ENCODE peak calls at places on chromosomes 11 and 22, in six cellular contexts. One of them, this sample, is unnamed.

GRCh38 chr11:131977231-131977630 is 606.8 kb downstream of the NTM start:
- DNase-seq in Peyer's patch: no peak
- DNase-seq in adrenal gland: no peak
- DNase-seq in transverse colon: no peak
- DNase-seq in HCT116: no peak
- DNase-seq in body of pancreas: no peak
- DNase-seq in this sample: no peak

GRCh38 chr11:129283141-129283540 is 91.0 kb upstream of the ARHGAP32 start:
- DNase-seq in HCT116: peak
- DNase-seq in body of pancreas: peak
- DNase-seq in adrenal gland: no peak
- DNase-seq in transverse colon: peak
- DNase-seq in Peyer's patch: peak
- DNase-seq in this sample: no peak

GRCh38 chr22:24584871-24585411 is 7.9 kb downstream of the LRRC75B start:
- DNase-seq in body of pancreas: no peak
- DNase-seq in Peyer's patch: no peak
- DNase-seq in adrenal gland: no peak
- DNase-seq in transverse colon: no peak
- DNase-seq in HCT116: no peak
- DNase-seq in this sample: no peak

GRCh38 chr22:46084943-46085830 is 65.1 kb upstream of the PPARA start:
- DNase-seq in adrenal gland: peak
- DNase-seq in transverse colon: peak
- DNase-seq in body of pancreas: peak
- DNase-seq in Peyer's patch: peak
- DNase-seq in HCT116: no peak
- DNase-seq in this sample: peak

GRCh38 chr22:21849489-21849888 is 18.0 kb downstream of the MAPK1 start:
- DNase-seq in adrenal gland: no peak
- DNase-seq in body of pancreas: no peak
- DNase-seq in HCT116: no peak
- DNase-seq in transverse colon: no peak
- DNase-seq in Peyer's patch: no peak
- DNase-seq in this sample: no peak

GRCh38 chr11:118418770-118419169 is 17.4 kb downstream of the ATP5MG start:
- DNase-seq in Peyer's patch: no peak
- DNase-seq in HCT116: no peak
- DNase-seq in transverse colon: no peak
- DNase-seq in adrenal gland: no peak
- DNase-seq in body of pancreas: no peak
- DNase-seq in this sample: no peak

GRCh38 chr11:77149716-77150392 is 21.8 kb downstream of the MYO7A start:
- DNase-seq in body of pancreas: no peak
- DNase-seq in Peyer's patch: no peak
- DNase-seq in HCT116: no peak
- DNase-seq in adrenal gland: no peak
- DNase-seq in transverse colon: no peak
- DNase-seq in this sample: no peak

GRCh38 chr11:59573216-59573615 is 42.4 kb downstream of the OSBP start:
- DNase-seq in transverse colon: no peak
- DNase-seq in adrenal gland: peak
- DNase-seq in HCT116: no peak
- DNase-seq in Peyer's patch: no peak
- DNase-seq in body of pancreas: no peak
- DNase-seq in this sample: no peak

GRCh38 chr11:66222358-66223149 is 45.9 kb upstream of the RAB1B start:
- DNase-seq in transverse colon: peak
- DNase-seq in Peyer's patch: peak
- DNase-seq in adrenal gland: peak
- DNase-seq in HCT116: peak
- DNase-seq in body of pancreas: peak
- DNase-seq in this sample: peak

GRCh38 chr11:46160100-46160499 is 38.8 kb upstream of the PHF21A start:
- DNase-seq in Peyer's patch: no peak
- DNase-seq in HCT116: no peak
- DNase-seq in body of pancreas: no peak
- DNase-seq in transverse colon: no peak
- DNase-seq in adrenal gland: no peak
- DNase-seq in this sample: no peak

GRCh38 chr22:47301820-47302475 is 539.5 kb downstream of the TBC1D22A start:
- DNase-seq in HCT116: no peak
- DNase-seq in Peyer's patch: peak
- DNase-seq in adrenal gland: no peak
- DNase-seq in transverse colon: no peak
- DNase-seq in body of pancreas: no peak
- DNase-seq in this sample: no peak

GRCh38 chr11:1233351-1234053 is 10.6 kb downstream of the MUC5B start:
- DNase-seq in transverse colon: peak
- DNase-seq in Peyer's patch: peak
- DNase-seq in HCT116: no peak
- DNase-seq in body of pancreas: no peak
- DNase-seq in adrenal gland: no peak
- DNase-seq in this sample: no peak

GRCh38 chr11:122097419-122098001 is 18.5 kb downstream of the BLID start:
- DNase-seq in adrenal gland: no peak
- DNase-seq in Peyer's patch: no peak
- DNase-seq in body of pancreas: no peak
- DNase-seq in HCT116: no peak
- DNase-seq in transverse colon: no peak
- DNase-seq in this sample: no peak

GRCh38 chr11:133966924-133967598 is 10.3 kb upstream of the IGSF9B start:
- DNase-seq in HCT116: no peak
- DNase-seq in adrenal gland: no peak
- DNase-seq in body of pancreas: peak
- DNase-seq in Peyer's patch: no peak
- DNase-seq in transverse colon: peak
- DNase-seq in this sample: peak

GRCh38 chr22:27614291-27615007 is 187.1 kb downstream of the MN1 start:
- DNase-seq in transverse colon: no peak
- DNase-seq in body of pancreas: no peak
- DNase-seq in Peyer's patch: no peak
- DNase-seq in HCT116: no peak
- DNase-seq in adrenal gland: no peak
- DNase-seq in this sample: no peak

GRCh38 chr11:7911011-7911410 is 20.1 kb downstream of the OR10A6 start:
- DNase-seq in transverse colon: no peak
- DNase-seq in Peyer's patch: no peak
- DNase-seq in HCT116: no peak
- DNase-seq in body of pancreas: no peak
- DNase-seq in adrenal gland: no peak
- DNase-seq in this sample: no peak

GRCh38 chr11:17531818-17532131 is 12.4 kb downstream of the USH1C start:
- DNase-seq in transverse colon: peak
- DNase-seq in body of pancreas: no peak
- DNase-seq in Peyer's patch: peak
- DNase-seq in adrenal gland: no peak
- DNase-seq in HCT116: no peak
- DNase-seq in this sample: no peak

GRCh38 chr11:67558084-67558772 is 25.4 kb upstream of the GSTP1 start:
- DNase-seq in transverse colon: peak
- DNase-seq in adrenal gland: no peak
- DNase-seq in HCT116: no peak
- DNase-seq in body of pancreas: no peak
- DNase-seq in Peyer's patch: peak
- DNase-seq in this sample: no peak

GRCh38 chr11:114040706-114041211 is 18.8 kb upstream of the ZBTB16 start:
- DNase-seq in adrenal gland: no peak
- DNase-seq in Peyer's patch: peak
- DNase-seq in transverse colon: peak
- DNase-seq in body of pancreas: no peak
- DNase-seq in HCT116: no peak
- DNase-seq in this sample: no peak

GRCh38 chr11:47007579-47007978 is 71.0 kb downstream of the CSTPP1 start:
- DNase-seq in HCT116: no peak
- DNase-seq in transverse colon: no peak
- DNase-seq in adrenal gland: no peak
- DNase-seq in Peyer's patch: no peak
- DNase-seq in body of pancreas: no peak
- DNase-seq in this sample: no peak

GRCh38 chr11:6127881-6128280 is 20.4 kb downstream of the OR56B4 start:
- DNase-seq in Peyer's patch: no peak
- DNase-seq in transverse colon: no peak
- DNase-seq in adrenal gland: no peak
- DNase-seq in body of pancreas: no peak
- DNase-seq in HCT116: no peak
- DNase-seq in this sample: no peak

DNA sequence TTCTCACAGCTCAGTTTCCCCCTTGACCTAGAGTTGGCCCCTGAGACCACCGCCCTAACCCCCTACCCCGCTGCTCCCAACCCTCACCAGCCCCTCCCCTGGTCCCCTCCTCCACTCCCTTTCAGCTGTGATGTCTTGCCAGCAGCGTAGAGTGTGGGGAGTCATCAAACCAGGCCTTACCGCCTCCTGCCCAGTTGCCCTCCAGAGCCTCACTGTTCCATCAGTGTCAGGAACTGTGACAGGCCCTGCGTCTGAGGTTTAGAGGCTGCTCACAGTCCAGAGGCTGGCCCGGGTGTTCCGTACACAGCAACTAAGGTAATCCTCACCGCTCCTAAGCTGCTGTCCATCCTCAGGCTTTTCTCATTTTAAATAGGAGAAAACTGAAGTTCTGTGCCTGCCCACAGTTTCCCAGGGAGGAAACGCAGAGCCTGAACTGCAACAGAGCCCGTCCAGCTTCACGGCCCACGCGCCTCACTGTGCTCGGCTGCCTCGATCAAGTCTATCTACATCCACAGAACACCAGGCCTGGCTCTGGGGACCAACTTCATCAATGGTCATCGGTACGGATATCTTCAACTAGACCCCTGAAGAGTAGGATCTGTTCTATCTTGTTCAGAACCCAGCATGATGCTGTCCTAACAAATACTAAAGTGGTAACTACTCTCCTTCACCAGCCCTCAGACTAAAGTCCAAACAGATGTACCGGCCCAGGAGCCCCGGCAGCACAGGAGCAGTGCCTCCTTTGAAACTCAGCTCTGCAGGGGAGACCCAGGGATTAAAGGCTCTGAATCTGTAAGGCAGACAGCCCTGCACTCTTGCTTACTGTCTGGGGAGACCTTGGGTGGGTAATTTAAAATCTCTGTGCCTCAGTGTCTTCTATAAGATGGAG is 10.3 kb downstream of the VPS37C start:
- DNase-seq in adrenal gland: no peak
- DNase-seq in transverse colon: no peak
- DNase-seq in HCT116: no peak
- DNase-seq in body of pancreas: no peak
- DNase-seq in Peyer's patch: no peak
- DNase-seq in this sample: no peak
- TF ChIP-seq POLR2A in adrenal gland: no peak
- TF ChIP-seq POLR2A in transverse colon: no peak
- TF ChIP-seq POLR2A in HCT116: no peak
- TF ChIP-seq POLR2A in body of pancreas: no peak
- TF ChIP-seq POLR2A in Peyer's patch: no peak
- TF ChIP-seq POLR2A in this sample: no peak

GRCh38 chr22:19122752-19123492 is 710 bp upstream of the DGCR2 start:
- DNase-seq in adrenal gland: peak
- DNase-seq in Peyer's patch: no peak
- DNase-seq in body of pancreas: no peak
- DNase-seq in transverse colon: peak
- DNase-seq in HCT116: no peak
- DNase-seq in this sample: no peak
- H3K27ac ChIP-seq in adrenal gland: no peak
- H3K27ac ChIP-seq in Peyer's patch: peak
- H3K27ac ChIP-seq in body of pancreas: peak
- H3K27ac ChIP-seq in transverse colon: peak
- H3K27ac ChIP-seq in HCT116: no peak
- H3K27ac ChIP-seq in this sample: no peak

GRCh38 chr22:37686002-37686982 is at the start of gene NOL12:
- DNase-seq in Peyer's patch: peak
- DNase-seq in body of pancreas: peak
- DNase-seq in HCT116: peak
- DNase-seq in adrenal gland: peak
- DNase-seq in transverse colon: peak
- DNase-seq in this sample: peak
- TF ChIP-seq POLR2A in Peyer's patch: no peak
- TF ChIP-seq POLR2A in body of pancreas: peak
- TF ChIP-seq POLR2A in HCT116: peak
- TF ChIP-seq POLR2A in adrenal gland: peak
- TF ChIP-seq POLR2A in transverse colon: peak
- TF ChIP-seq POLR2A in this sample: peak

DNA sequence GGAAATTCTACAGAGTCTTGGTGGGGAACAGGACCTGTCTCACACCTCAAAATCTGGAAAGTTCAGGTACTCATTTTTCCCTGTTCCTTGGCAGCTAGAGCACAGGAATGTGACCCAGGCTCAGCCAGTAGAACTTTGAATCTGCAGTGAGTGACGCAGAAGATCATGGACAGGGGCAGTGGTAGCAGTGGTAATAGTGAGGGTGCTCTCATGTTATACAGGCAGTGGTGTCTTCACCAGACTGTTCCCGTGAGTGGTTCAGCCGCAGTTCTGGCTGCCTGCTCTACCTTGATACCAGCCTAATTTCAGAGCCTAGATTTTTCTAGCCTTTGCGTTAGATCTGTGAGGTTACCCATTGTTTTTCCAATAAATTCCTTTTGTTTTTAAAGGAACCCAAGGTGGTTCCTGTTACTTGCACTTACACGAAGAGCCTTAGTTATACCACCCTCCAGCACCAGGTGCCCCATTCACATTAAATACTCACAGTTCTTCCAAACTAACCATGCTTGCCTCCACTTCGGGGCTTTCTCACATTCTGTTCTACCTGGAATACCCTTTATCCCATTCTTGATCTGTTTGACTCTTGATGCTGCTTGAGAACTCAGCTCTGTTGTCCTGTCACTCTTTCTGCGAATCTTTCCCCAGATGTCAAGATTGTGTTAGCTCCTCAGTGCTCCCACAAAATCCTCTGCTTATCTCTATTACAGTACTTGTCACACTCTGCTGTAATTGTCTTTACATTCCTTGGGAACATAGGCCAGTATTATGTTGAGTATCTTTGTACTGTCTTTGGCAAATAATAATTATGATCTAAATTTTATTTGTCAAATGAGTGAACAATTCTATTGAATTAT is 47.8 kb downstream of the SWAP70 start:
- DNase-seq in HCT116: no peak
- DNase-seq in transverse colon: no peak
- DNase-seq in adrenal gland: no peak
- DNase-seq in body of pancreas: no peak
- DNase-seq in Peyer's patch: no peak
- DNase-seq in this sample: no peak
- H3K27ac ChIP-seq in HCT116: no peak
- H3K27ac ChIP-seq in transverse colon: no peak
- H3K27ac ChIP-seq in adrenal gland: no peak
- H3K27ac ChIP-seq in body of pancreas: peak
- H3K27ac ChIP-seq in Peyer's patch: no peak
- H3K27ac ChIP-seq in this sample: no peak

DNA sequence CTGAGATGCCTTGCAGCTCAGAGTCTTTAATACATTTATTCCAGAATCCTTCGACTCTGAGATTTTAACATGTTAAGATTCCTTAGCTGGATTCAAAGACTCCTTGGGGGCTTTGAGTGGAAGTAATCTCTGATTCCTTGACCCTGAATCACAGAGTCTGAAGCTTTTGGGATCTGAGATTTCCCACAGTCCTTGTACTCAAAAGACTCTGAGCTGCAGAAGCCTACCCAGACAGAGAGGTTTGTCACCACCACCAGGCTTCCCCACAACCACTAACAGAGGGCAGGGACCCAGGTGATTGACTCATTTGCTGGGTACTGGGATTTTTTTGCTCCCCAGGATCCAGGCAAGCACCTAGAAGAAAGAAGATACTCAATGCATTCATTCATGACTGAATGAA is 1.4 kb upstream of the SERPINH1 start:
- DNase-seq in Peyer's patch: no peak
- DNase-seq in HCT116: no peak
- DNase-seq in adrenal gland: no peak
- DNase-seq in transverse colon: no peak
- DNase-seq in body of pancreas: no peak
- DNase-seq in this sample: no peak
- TF ChIP-seq POLR2A in Peyer's patch: no peak
- TF ChIP-seq POLR2A in HCT116: no peak
- TF ChIP-seq POLR2A in adrenal gland: no peak
- TF ChIP-seq POLR2A in transverse colon: no peak
- TF ChIP-seq POLR2A in body of pancreas: no peak
- TF ChIP-seq POLR2A in this sample: no peak

This sample was measured in ovary.